ENCODE peak calls at places on chromosome 18, in nine cellular contexts. I is MM.1S, E is OCI-LY7, N is cardiac fibroblast, H is tibial nerve, L is lower lobe of right lung, O is cardiac muscle cell, J is lung, Q is HFFc6. Y is an unnamed sample.

GRCh38 chr18:5463390-5463789 is 80.4 kb downstream of the EPB41L3 start:
- DNase-seq in O (no peak), I (no peak), E (no peak), L (peak), J (peak), Q (peak), H (peak), N (peak), Y (no peak)

GRCh38 chr18:33132657-33133056 is 307.9 kb downstream of the CCDC178 start:
- DNase-seq in I (no peak), H (no peak), J (no peak), O (no peak), Q (no peak), N (no peak), L (no peak), E (no peak), Y (no peak)

GRCh38 chr18:14976736-14977430 is 228.9 kb downstream of the ANKRD30B start:
- DNase-seq in H (no peak), N (no peak), J (peak), Q (no peak), I (no peak), E (no peak), L (no peak), O (no peak), Y (no peak)

GRCh38 chr18:73151086-73151485 is 283.3 kb upstream of the NETO1 start:
- DNase-seq in O (no peak), I (no peak), J (no peak), L (no peak), N (no peak), Q (peak), E (no peak), H (no peak), Y (no peak)

GRCh38 chr18:11923454-11923853 is 15.3 kb upstream of the MPPE1 start:
- DNase-seq in N (no peak), E (no peak), L (no peak), H (no peak), I (no peak), Q (no peak), J (no peak), O (no peak), Y (no peak)

GRCh38 chr18:4017479-4017878 is 437.6 kb downstream of the DLGAP1 start:
- DNase-seq in L (no peak), I (peak), N (peak), Q (no peak), E (peak), J (no peak), H (no peak), O (peak), Y (no peak)

GRCh38 chr18:52288403-52289004 is 51.5 kb upstream of the DCC start:
- DNase-seq in I (peak), L (peak), O (peak), Q (no peak), E (peak), H (no peak), N (peak), J (no peak), Y (peak)

GRCh38 chr18:41905786-41906527 is 49.1 kb upstream of the PIK3C3 start:
- DNase-seq in H (no peak), J (no peak), N (no peak), I (no peak), L (no peak), Q (peak), O (peak), E (no peak), Y (no peak)

GRCh38 chr18:34659579-34660517 is 50.2 kb upstream of the DTNA start:
- DNase-seq in E (no peak), I (no peak), J (peak), H (peak), Q (peak), N (peak), O (peak), L (peak), Y (peak)

GRCh38 chr18:22171839-22172582 is 2.6 kb downstream of the GATA6 start:
- DNase-seq in N (peak), I (no peak), H (no peak), L (peak), J (no peak), E (no peak), O (no peak), Q (no peak), Y (peak)

GRCh38 chr18:61368001-61368400 is 34.8 kb downstream of the CDH20 start:
- DNase-seq in E (no peak), H (no peak), N (no peak), O (no peak), I (no peak), J (no peak), Q (no peak), L (no peak), Y (no peak)

GRCh38 chr18:35522130-35522959 is 24.6 kb upstream of the INO80C start:
- DNase-seq in J (peak), N (peak), O (no peak), I (no peak), Q (no peak), L (no peak), H (no peak), E (no peak), Y (no peak)

GRCh38 chr18:62210138-62210537 is 23.1 kb downstream of the RELCH start:
- DNase-seq in J (no peak), I (no peak), H (no peak), N (no peak), E (no peak), Q (no peak), O (no peak), L (no peak), Y (no peak)

GRCh38 chr18:73118121-73118816 is 250.5 kb upstream of the NETO1 start:
- DNase-seq in O (no peak), J (no peak), E (no peak), Q (peak), I (no peak), N (no peak), L (no peak), H (no peak), Y (no peak)

GRCh38 chr18:61833978-61834377 is 58.8 kb downstream of the RNF152 start:
- DNase-seq in H (no peak), O (no peak), J (no peak), Q (peak), E (no peak), L (no peak), N (peak), I (no peak), Y (no peak)

GRCh38 chr18:77716282-77716681 is 466.6 kb downstream of the GALR1 start:
- DNase-seq in I (no peak), O (no peak), E (no peak), N (no peak), H (no peak), J (no peak), L (no peak), Q (no peak), Y (no peak)

GRCh38 chr18:6885992-6886823 is 156.7 kb downstream of the ARHGAP28 start:
- DNase-seq in E (peak), O (peak), Q (peak), I (peak), J (peak), N (peak), H (no peak), L (no peak), Y (peak)
- TF ChIP-seq CTCF in E (peak), O (peak), Q (peak), I (peak), J (peak), N (peak), H (peak), L (peak), Y (peak)

GRCh38 chr18:71398530-71398929 is 1109.7 kb downstream of the SOCS6 start:
- DNase-seq in Q (no peak), L (no peak), J (no peak), H (no peak), I (no peak), O (peak), E (no peak), N (peak), Y (peak)
- TF ChIP-seq CTCF in Q (no peak), L (no peak), J (no peak), H (no peak), I (no peak), O (peak), E (no peak), N (peak), Y (peak)

GRCh38 chr18:27005589-27005988 is 140.1 kb upstream of the AQP4 start:
- DNase-seq in Q (no peak), L (no peak), O (peak), E (peak), N (peak), I (peak), J (no peak), H (no peak), Y (no peak)

GRCh38 chr18:27008575-27008974 is 143.1 kb upstream of the AQP4 start:
- DNase-seq in O (no peak), Q (no peak), E (no peak), N (no peak), J (no peak), H (no peak), L (no peak), I (no peak), Y (no peak)

GRCh38 chr18:27007880-27008279 is 142.4 kb upstream of the AQP4 start:
- DNase-seq in I (no peak), J (no peak), O (no peak), Q (no peak), N (no peak), L (no peak), E (no peak), H (no peak), Y (no peak)

GRCh38 chr18:26999797-27000196 is 134.3 kb upstream of the AQP4 start:
- DNase-seq in J (no peak), E (no peak), Q (no peak), N (no peak), L (no peak), I (no peak), H (no peak), O (no peak), Y (no peak)

GRCh38 chr18:27004056-27004829 is 138.7 kb upstream of the AQP4 start:
- DNase-seq in N (peak), H (no peak), Q (no peak), L (no peak), I (no peak), J (no peak), E (peak), O (no peak), Y (no peak)
- TF ChIP-seq CTCF in N (peak), H (peak), Q (peak), L (peak), I (peak), J (no peak), E (peak), O (peak), Y (no peak)

DNA sequence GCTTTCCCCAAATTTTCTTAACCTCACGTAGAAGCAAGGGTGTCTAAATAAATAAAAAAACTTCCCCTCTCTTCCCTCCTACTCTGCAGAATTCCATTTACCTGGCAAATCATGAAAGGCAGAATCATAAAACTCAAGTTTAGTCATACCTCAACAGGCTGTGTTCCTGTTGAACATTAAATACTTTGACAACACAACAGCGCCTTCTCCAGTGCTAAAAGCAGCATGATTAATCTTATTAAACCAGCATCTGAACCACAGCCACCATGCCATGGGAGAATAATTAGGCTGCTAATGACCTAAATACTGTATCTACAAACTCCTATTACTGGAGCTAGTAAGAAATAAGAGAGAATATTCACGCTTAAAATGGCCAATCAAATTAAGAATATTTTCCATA is 68.1 kb downstream of the CDH2 start:
- DNase-seq in Q (no peak), N (peak), O (no peak), I (no peak), J (no peak), H (no peak), E (peak), L (no peak), Y (no peak)
- TF ChIP-seq CTCF in Q (peak), N (no peak), O (peak), I (no peak), J (no peak), H (no peak), E (peak), L (no peak), Y (no peak)